ENCODE peak calls at places on chromosome X, in six cellular contexts. R is CD8-positive, alpha-beta memory T cell; F is left ventricle myocardium inferior; Z is H9; W is CD4-positive, CD25-positive, alpha-beta regulatory T cell; Y is aorta. I is an unnamed sample.

GRCh38 chrX:30504309-30504708 is 73.3 kb downstream of the TASL start:
- DNase-seq in R (no peak), F (no peak), Z (no peak), W (peak; percentile 46), Y (no peak), I (no peak)

GRCh38 chrX:133792198-133792953 is 193.0 kb downstream of the GPC3 start:
- DNase-seq in R (peak; percentile 8), F (peak; percentile 27), Z (peak; percentile 80), W (peak; percentile 64), Y (peak; percentile 72), I (peak; percentile 74)

GRCh38 chrX:148771440-148771839 is 271.0 kb downstream of the AFF2 start:
- DNase-seq in R (no peak), F (no peak), Z (no peak), W (no peak), Y (no peak), I (no peak)

GRCh38 chrX:74015379-74016019 is 288.5 kb upstream of the ZCCHC13 start:
- DNase-seq in R (peak; percentile 35), F (peak; percentile 14), Z (peak; percentile 74), W (peak; percentile 81), Y (no peak), I (no peak)

GRCh38 chrX:41409006-41409405 is 38.1 kb upstream of the NYX start:
- DNase-seq in R (no peak), F (no peak), Z (no peak), W (no peak), Y (no peak), I (no peak)

GRCh38 chrX:41164469-41164868 is 79.2 kb downstream of the USP9X start:
- DNase-seq in R (no peak), F (no peak), Z (no peak), W (no peak), Y (no peak), I (no peak)

GRCh38 chrX:115679460-115679859 is 118.5 kb downstream of the PLS3 start:
- DNase-seq in R (no peak), F (no peak), Z (no peak), W (no peak), Y (no peak), I (no peak)

GRCh38 chrX:123422875-123423274 is 238.8 kb downstream of the GRIA3 start:
- DNase-seq in R (no peak), F (no peak), Z (no peak), W (no peak), Y (no peak), I (no peak)

GRCh38 chrX:85836868-85837267 is 210.5 kb downstream of the CHM start:
- DNase-seq in R (no peak), F (no peak), Z (no peak), W (no peak), Y (no peak), I (no peak)

DNA sequence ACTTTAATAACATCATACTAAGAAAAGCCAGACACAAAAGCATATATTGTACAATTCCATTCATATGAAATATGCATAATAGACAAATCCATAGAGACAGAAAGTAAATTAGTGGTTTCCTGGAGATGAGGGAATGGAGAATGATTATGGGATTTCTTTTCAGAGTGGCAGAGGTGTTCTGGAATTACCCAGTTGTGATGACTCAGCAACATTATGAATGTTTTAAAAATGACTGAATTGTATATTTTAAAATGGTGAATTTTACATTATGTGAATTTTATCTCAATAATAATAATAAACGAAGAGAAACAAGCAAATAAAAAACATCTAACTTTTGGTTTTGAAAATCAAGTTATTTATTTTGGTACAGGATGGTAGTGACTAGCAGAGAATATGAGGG is 11.2 kb downstream of the ZXDA start:
- DNase-seq in R (no peak), F (no peak), Z (no peak), W (no peak), Y (no peak), I (no peak)
- H3K9me3 ChIP-seq in R (no peaks in the 10 kb centered on the region), F (no peaks in the 10 kb centered on the region), Z (peaks cover 8% of the 10 kb centered on the region), W (no peaks in the 10 kb centered on the region), Y (no peaks in the 10 kb centered on the region), I (no peaks in the 10 kb centered on the region)

DNA sequence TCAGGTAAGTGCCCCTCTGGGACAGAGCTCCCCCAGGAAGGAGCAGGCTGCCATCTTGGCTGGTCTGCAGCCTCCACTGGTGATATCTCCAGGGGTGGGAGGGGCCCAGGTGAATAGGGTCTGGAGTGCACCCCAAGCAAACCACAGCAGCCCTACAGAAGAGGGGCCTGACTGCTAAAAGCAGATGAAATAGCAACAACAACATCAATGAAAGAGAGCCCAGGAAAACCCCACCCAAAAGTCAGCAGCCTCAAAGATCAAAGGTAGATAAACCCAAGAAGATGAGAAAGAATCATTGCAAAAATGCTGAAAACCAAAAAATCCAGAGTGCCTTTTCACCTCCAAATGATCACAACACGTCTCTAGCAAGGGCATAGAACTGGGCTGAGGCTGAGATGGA is 92.5 kb upstream of the PAGE3 start:
- DNase-seq in R (no peak), F (no peak), Z (no peak), W (peak; percentile 42), Y (no peak), I (no peak)
- H3K9me3 ChIP-seq in R (no peaks in the 10 kb centered on the region), F (peaks cover 5% of the 10 kb centered on the region), Z (peaks cover 38% of the 10 kb centered on the region), W (no peaks in the 10 kb centered on the region), Y (no peaks in the 10 kb centered on the region), I (no peaks in the 10 kb centered on the region)

DNA sequence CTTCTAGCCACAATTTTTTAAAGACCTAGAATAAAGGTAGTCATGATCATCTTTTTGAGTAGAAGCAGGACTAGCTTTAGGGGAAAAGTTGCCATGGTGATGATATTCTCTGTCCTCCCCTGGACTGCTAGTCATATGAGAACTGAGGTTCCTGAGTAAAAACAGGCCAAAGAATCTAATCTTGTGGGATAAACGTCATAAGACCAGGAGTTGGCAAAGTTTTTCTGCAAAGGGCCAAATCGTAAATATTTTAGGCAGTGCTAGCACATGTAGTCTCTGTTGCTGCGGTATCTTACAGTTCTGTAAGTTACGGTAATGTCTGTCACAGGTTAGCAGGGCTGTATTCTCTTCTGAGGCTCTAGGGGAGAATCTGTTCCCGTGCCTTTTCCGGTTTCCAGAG is 3.4 kb downstream of the PRPS2 start:
- DNase-seq in R (no peak), F (no peak), Z (no peak), W (no peak), Y (no peak), I (no peak)
- H3K9me3 ChIP-seq in R (no peaks in the 10 kb centered on the region), F (no peaks in the 10 kb centered on the region), Z (no peaks in the 10 kb centered on the region), W (no peaks in the 10 kb centered on the region), Y (no peaks in the 10 kb centered on the region), I (no peaks in the 10 kb centered on the region)

GRCh38 chrX:10011261-10011931 is 44.2 kb downstream of the CLDN34 start:
- DNase-seq in R (no peak), F (no peak), Z (no peak), W (peak; percentile 47), Y (no peak), I (no peak)
- H3K9me3 ChIP-seq in R (no peaks in the 10 kb centered on the region), F (no peaks in the 10 kb centered on the region), Z (no peaks in the 10 kb centered on the region), W (no peaks in the 10 kb centered on the region), Y (no peaks in the 10 kb centered on the region), I (no peaks in the 10 kb centered on the region)

GRCh38 chrX:67892391-67892790 is 348.6 kb downstream of the AR start:
- DNase-seq in R (no peak), F (no peak), Z (no peak), W (no peak), Y (no peak), I (no peak)

GRCh38 chrX:67893931-67894330 is 350.1 kb downstream of the AR start:
- DNase-seq in R (no peak), F (no peak), Z (no peak), W (no peak), Y (no peak), I (no peak)
- H3K9me3 ChIP-seq in R (no peaks in the 10 kb centered on the region), F (peaks cover 14% of the 10 kb centered on the region), Z (peaks cover 59% of the 10 kb centered on the region), W (no peaks in the 10 kb centered on the region), Y (peaks cover 1% of the 10 kb centered on the region), I (no peaks in the 10 kb centered on the region)

GRCh38 chrX:40009890-40010289 is 87.9 kb downstream of the BCOR start:
- DNase-seq in R (no peak), F (no peak), Z (peak; percentile 45), W (no peak), Y (peak; percentile 62), I (no peak)

GRCh38 chrX:40010550-40011364 is 87.0 kb downstream of the BCOR start:
- DNase-seq in R (no peak), F (no peak), Z (peak; percentile 71), W (no peak), Y (peak; percentile 40), I (no peak)

GRCh38 chrX:40012800-40013682 is 84.7 kb downstream of the BCOR start:
- DNase-seq in R (no peak), F (peak; percentile 70), Z (peak; percentile 64), W (peak; percentile 56), Y (peak; percentile 87), I (peak; percentile 84)

GRCh38 chrX:40011483-40012038 is 86.2 kb downstream of the BCOR start:
- DNase-seq in R (no peak), F (no peak), Z (no peak), W (no peak), Y (peak; percentile 51), I (no peak)

GRCh38 chrX:40012039-40012799 is 85.5 kb downstream of the BCOR start:
- DNase-seq in R (no peak), F (peak; percentile 23), Z (peak; percentile 38), W (no peak), Y (peak; percentile 83), I (peak; percentile 69)
- H3K9me3 ChIP-seq in R (no peaks in the 10 kb centered on the region), F (peaks cover 6% of the 10 kb centered on the region), Z (no peaks in the 10 kb centered on the region), W (no peaks in the 10 kb centered on the region), Y (no peaks in the 10 kb centered on the region), I (no peaks in the 10 kb centered on the region)

DNA sequence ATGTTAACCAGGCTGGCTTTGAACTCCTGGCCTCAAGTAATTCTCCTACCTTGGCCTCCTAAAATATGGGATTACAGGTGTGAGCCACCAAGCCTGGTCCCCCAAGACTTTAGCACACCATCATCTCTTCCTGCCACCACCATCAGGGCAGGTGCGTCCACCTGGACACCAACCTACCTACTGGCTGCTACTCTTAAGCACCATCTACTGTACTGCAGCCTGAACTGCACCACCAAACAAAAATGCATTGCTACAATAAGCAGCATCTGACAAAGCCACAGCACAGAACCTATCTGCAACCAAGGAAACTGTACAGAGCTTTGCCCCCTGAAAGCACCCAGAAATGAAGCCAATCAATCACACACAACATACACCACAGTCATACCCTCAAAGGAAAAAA is 139.7 kb downstream of the EFHC2 start:
- DNase-seq in R (no peak), F (no peak), Z (no peak), W (peak; percentile 2), Y (no peak), I (no peak)
- H3K9me3 ChIP-seq in R (no peaks in the 10 kb centered on the region), F (no peaks in the 10 kb centered on the region), Z (peaks cover 15% of the 10 kb centered on the region), W (no peaks in the 10 kb centered on the region), Y (no peaks in the 10 kb centered on the region), I (no peaks in the 10 kb centered on the region)

DNA sequence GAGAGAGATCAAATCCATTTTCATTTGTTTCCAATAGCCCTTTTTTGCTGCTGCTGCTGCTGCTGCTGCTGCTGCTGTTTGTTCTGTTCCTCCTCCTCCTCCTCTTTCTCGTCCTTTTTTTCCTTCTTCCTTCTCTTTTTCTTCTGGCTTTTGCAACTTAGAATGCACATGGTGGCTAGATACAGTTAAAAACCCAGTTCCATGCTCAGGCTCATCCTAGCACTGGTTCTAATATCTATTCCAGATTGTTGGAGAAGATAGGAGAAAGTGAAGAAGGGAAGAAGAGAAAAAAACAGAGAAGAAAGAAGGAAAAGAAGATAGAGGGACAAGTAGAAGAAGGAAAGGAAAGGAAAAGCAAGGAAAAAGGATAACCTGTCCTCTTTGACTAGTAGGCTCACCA is 39.7 kb downstream of the VSIG4 start:
- DNase-seq in R (no peak), F (no peak), Z (no peak), W (no peak), Y (no peak), I (no peak)
- H3K9me3 ChIP-seq in R (no peaks in the 10 kb centered on the region), F (no peaks in the 10 kb centered on the region), Z (peaks cover 28% of the 10 kb centered on the region), W (no peaks in the 10 kb centered on the region), Y (no peaks in the 10 kb centered on the region), I (no peaks in the 10 kb centered on the region)

I was measured in suprapubic skin.